ENCODE peak calls at places on chromosomes 7 and 10, in eight cellular contexts. Y, W, O, J, G, H, C and Z are unnamed samples.

GRCh38 chr10:70866424-70866823 is 21.9 kb downstream of the PCBD1 start:
- DNase-seq in Y (no peak), W (no peak), O (no peak), J (no peak), G (no peak), H (no peak), C (peak; percentile 87), Z (no peak)

GRCh38 chr7:13991791-13992620 is 2.5 kb upstream of the ETV1 start:
- DNase-seq in Y (peak; percentile 23), W (no peak), O (no peak), J (no peak), G (no peak), H (no peak), C (no peak), Z (no peak)

GRCh38 chr7:46129831-46130230 is 208.8 kb upstream of the IGFBP3 start:
- DNase-seq in Y (no peak), W (no peak), O (peak; percentile 35), J (no peak), G (no peak), H (no peak), C (no peak), Z (no peak)

GRCh38 chr7:7564323-7564780 is 2.3 kb upstream of the MIOS start:
- DNase-seq in Y (no peak), W (peak; percentile 45), O (no peak), J (no peak), G (no peak), H (no peak), C (no peak), Z (no peak)

GRCh38 chr10:58385784-58386112 is 538 bp downstream of the TFAM start:
- DNase-seq in Y (no peak), W (no peak), O (peak; percentile 74), J (no peak), G (peak; percentile 64), H (peak; percentile 74), C (peak; percentile 21), Z (peak; percentile 7)

GRCh38 chr7:98305951-98306535 is 24.6 kb downstream of the BRI3 start:
- DNase-seq in Y (no peak), W (no peak), O (no peak), J (no peak), G (no peak), H (no peak), C (no peak), Z (no peak)

GRCh38 chr10:69051303-69051702 is 36.6 kb upstream of the SRGN start:
- DNase-seq in Y (no peak), W (no peak), O (no peak), J (no peak), G (no peak), H (no peak), C (no peak), Z (no peak)

GRCh38 chr10:84665883-84666463 is 337.6 kb downstream of the CCSER2 start:
- DNase-seq in Y (no peak), W (peak; percentile 47), O (peak; percentile 88), J (no peak), G (peak; percentile 25), H (no peak), C (no peak), Z (no peak)

GRCh38 chr10:126597206-126597605 is 73.3 kb downstream of the C10orf90 start:
- DNase-seq in Y (no peak), W (no peak), O (no peak), J (no peak), G (no peak), H (no peak), C (no peak), Z (no peak)

GRCh38 chr7:31748084-31748483 is 61.1 kb downstream of the PPP1R17 start:
- DNase-seq in Y (no peak), W (no peak), O (no peak), J (no peak), G (no peak), H (no peak), C (no peak), Z (no peak)

GRCh38 chr7:149248777-149249176 is 9.3 kb downstream of the ZNF212 start:
- DNase-seq in Y (no peak), W (no peak), O (no peak), J (no peak), G (no peak), H (no peak), C (no peak), Z (no peak)

GRCh38 chr7:157278791-157279678 is 57.8 kb upstream of the DNAJB6 start:
- DNase-seq in Y (no peak), W (no peak), O (peak; percentile 68), J (no peak), G (peak; percentile 76), H (no peak), C (no peak), Z (peak; percentile 76)

GRCh38 chr7:151379193-151379520 is 30.7 kb downstream of the WDR86 start:
- DNase-seq in Y (no peak), W (no peak), O (no peak), J (no peak), G (no peak), H (no peak), C (no peak), Z (no peak)

GRCh38 chr7:44455155-44455554 is 35.3 kb downstream of the NUDCD3 start:
- DNase-seq in Y (no peak), W (no peak), O (no peak), J (no peak), G (no peak), H (no peak), C (no peak), Z (no peak)

GRCh38 chr10:51242393-51242792 is 168.1 kb downstream of the PRKG1 start:
- DNase-seq in Y (no peak), W (no peak), O (no peak), J (no peak), G (no peak), H (no peak), C (no peak), Z (no peak)

GRCh38 chr10:94524146-94524545 is 21.4 kb upstream of the HELLS start:
- DNase-seq in Y (no peak), W (no peak), O (no peak), J (no peak), G (no peak), H (no peak), C (no peak), Z (no peak)

GRCh38 chr7:13822678-13823077 is 166.8 kb downstream of the ETV1 start:
- DNase-seq in Y (no peak), W (no peak), O (no peak), J (no peak), G (no peak), H (no peak), C (no peak), Z (no peak)

GRCh38 chr10:100998991-100999741 is 442 bp upstream of the LZTS2 start:
- DNase-seq in Y (peak; percentile 89), W (peak; percentile 97), O (peak; percentile 76), J (peak; percentile 84), G (peak; percentile 81), H (peak; percentile 89), C (peak; percentile 69), Z (peak; percentile 95)

GRCh38 chr10:17425584-17426262 is 28.7 kb downstream of the ST8SIA6 start:
- DNase-seq in Y (no peak), W (no peak), O (no peak), J (peak; percentile 59), G (no peak), H (no peak), C (no peak), Z (no peak)

GRCh38 chr10:4196948-4197390 is 412.0 kb upstream of the KLF6 start:
- DNase-seq in Y (no peak), W (no peak), O (no peak), J (no peak), G (no peak), H (no peak), C (no peak), Z (no peak)

GRCh38 chr7:23299770-23300300 is 696 bp downstream of the MALSU1 start:
- DNase-seq in Y (no peak), W (no peak), O (peak; percentile 46), J (no peak), G (no peak), H (no peak), C (no peak), Z (peak; percentile 32)

GRCh38 chr7:151085691-151086620 is at the start of gene AGAP3:
- DNase-seq in Y (peak; percentile 95), W (peak; percentile 90), O (peak; percentile 91), J (peak; percentile 73), G (peak; percentile 91), H (peak; percentile 93), C (peak; percentile 85), Z (peak; percentile 95)

GRCh38 chr7:85508642-85509429 is 322.0 kb upstream of the SEMA3D start:
- DNase-seq in Y (no peak), W (no peak), O (no peak), J (no peak), G (no peak), H (no peak), C (no peak), Z (no peak)

GRCh38 chr7:121343302-121343701 is 14.5 kb downstream of the WNT16 start:
- DNase-seq in Y (no peak), W (no peak), O (no peak), J (no peak), G (no peak), H (no peak), C (no peak), Z (no peak)

GRCh38 chr10:4512557-4513286 is 313.3 kb upstream of the AKR1E2 start:
- DNase-seq in Y (no peak), W (peak; percentile 24), O (peak; percentile 62), J (no peak), G (peak; percentile 39), H (no peak), C (no peak), Z (peak; percentile 19)

GRCh38 chr10:56844939-56845529 is 484.0 kb upstream of the ZWINT start:
- DNase-seq in Y (no peak), W (no peak), O (no peak), J (no peak), G (no peak), H (no peak), C (no peak), Z (no peak)

GRCh38 chr10:133124357-133125211 is 35.4 kb upstream of the KNDC1 start:
- DNase-seq in Y (peak; percentile 14), W (peak; percentile 95), O (peak; percentile 65), J (peak; percentile 36), G (no peak), H (no peak), C (no peak), Z (peak; percentile 81)

GRCh38 chr10:46234431-46235060 is 52.3 kb upstream of the ANTXRL start:
- DNase-seq in Y (no peak), W (no peak), O (no peak), J (no peak), G (no peak), H (peak; percentile 47), C (no peak), Z (no peak)